ENCODE peak calls at places on chromosomes 13 and 19, in four cellular contexts. One of them, this sample, is unnamed. For H3K36me3 and H3K27me3, the result is how much of the 10 kb centered on the place peaks cover.

GRCh38 chr13:22212576-22212975 is 541.7 kb downstream of the FGF9 start:
- DNase-seq in kidney epithelial cell: no peak
- DNase-seq in CD4-positive, alpha-beta memory T cell: no peak
- DNase-seq in tibial nerve: no peak
- DNase-seq in this sample: no peak

GRCh38 chr13:67125681-67126080 is 104.5 kb downstream of the PCDH9 start:
- DNase-seq in kidney epithelial cell: no peak
- DNase-seq in CD4-positive, alpha-beta memory T cell: no peak
- DNase-seq in tibial nerve: no peak
- DNase-seq in this sample: no peak

GRCh38 chr13:101455863-101456262 is 3.4 kb downstream of the ITGBL1 start:
- DNase-seq in kidney epithelial cell: peak
- DNase-seq in CD4-positive, alpha-beta memory T cell: no peak
- DNase-seq in tibial nerve: no peak
- DNase-seq in this sample: no peak

GRCh38 chr19:54203151-54203611 is 2.5 kb downstream of the RPS9 start:
- DNase-seq in kidney epithelial cell: no peak
- DNase-seq in CD4-positive, alpha-beta memory T cell: no peak
- DNase-seq in tibial nerve: no peak
- DNase-seq in this sample: peak

GRCh38 chr19:43534811-43535761 is 2.1 kb downstream of the ZNF575 start:
- DNase-seq in kidney epithelial cell: no peak
- DNase-seq in CD4-positive, alpha-beta memory T cell: no peak
- DNase-seq in tibial nerve: peak
- DNase-seq in this sample: peak

GRCh38 chr13:100069278-100069677 is 19.6 kb upstream of the PCCA start:
- DNase-seq in kidney epithelial cell: no peak
- DNase-seq in CD4-positive, alpha-beta memory T cell: no peak
- DNase-seq in tibial nerve: no peak
- DNase-seq in this sample: no peak

GRCh38 chr13:99345345-99345744 is 38.1 kb upstream of the GPR183 start:
- DNase-seq in kidney epithelial cell: no peak
- DNase-seq in CD4-positive, alpha-beta memory T cell: no peak
- DNase-seq in tibial nerve: no peak
- DNase-seq in this sample: no peak

GRCh38 chr19:6076675-6077463 is 33.4 kb downstream of the RFX2 start:
- DNase-seq in kidney epithelial cell: no peak
- DNase-seq in CD4-positive, alpha-beta memory T cell: no peak
- DNase-seq in tibial nerve: no peak
- DNase-seq in this sample: no peak

GRCh38 chr13:37561031-37561430 is 37.5 kb downstream of the POSTN start:
- DNase-seq in kidney epithelial cell: no peak
- DNase-seq in CD4-positive, alpha-beta memory T cell: no peak
- DNase-seq in tibial nerve: no peak
- DNase-seq in this sample: no peak

DNA sequence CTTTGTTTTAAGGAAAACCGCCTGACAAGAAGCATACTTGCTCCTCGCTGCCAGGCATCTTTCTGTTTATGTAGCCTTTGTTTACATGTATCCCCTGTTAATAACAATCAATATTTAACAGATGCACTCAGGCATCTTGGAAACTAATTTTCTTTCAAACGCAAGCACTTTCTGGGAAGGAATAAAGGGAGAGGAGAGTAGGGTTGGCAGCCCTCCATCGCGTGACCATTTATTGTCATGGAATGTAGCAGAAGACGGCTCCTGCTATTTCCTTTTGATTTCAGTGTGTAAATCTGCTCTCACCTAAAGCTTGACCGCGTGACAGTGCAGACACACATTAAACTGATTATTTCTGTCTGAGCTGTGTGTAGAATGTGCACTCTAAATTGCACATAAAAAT is 223.3 kb upstream of the MAB21L1 start:
- DNase-seq in kidney epithelial cell: no peak
- DNase-seq in CD4-positive, alpha-beta memory T cell: no peak
- DNase-seq in tibial nerve: peak
- DNase-seq in this sample: no peak
- H3K4me3 ChIP-seq in kidney epithelial cell: no peak
- H3K4me3 ChIP-seq in CD4-positive, alpha-beta memory T cell: no peak
- H3K4me3 ChIP-seq in tibial nerve: no peak
- H3K4me3 ChIP-seq in this sample: no peak

DNA sequence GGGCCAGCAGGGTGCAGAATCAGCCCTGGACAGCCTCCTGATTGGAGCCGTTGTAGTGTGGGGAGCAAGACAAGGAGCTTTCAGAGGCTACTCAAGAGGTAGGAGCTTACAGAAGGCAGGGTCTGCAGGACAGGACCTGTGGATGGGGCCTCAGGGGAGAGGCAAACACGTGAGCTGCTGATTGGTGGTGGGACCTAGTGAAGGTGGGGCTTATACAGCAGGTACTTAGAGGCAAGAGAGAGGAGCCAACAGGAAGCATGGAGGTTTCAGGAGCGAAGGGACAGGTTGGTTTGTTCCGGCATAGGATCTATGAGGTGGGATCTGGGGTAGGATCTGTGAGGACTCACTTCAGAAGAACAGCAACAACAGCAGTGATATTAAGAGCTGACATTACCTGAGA is 32.4 kb downstream of the ZSWIM4 start:
- DNase-seq in kidney epithelial cell: no peak
- DNase-seq in CD4-positive, alpha-beta memory T cell: no peak
- DNase-seq in tibial nerve: no peak
- DNase-seq in this sample: peak
- H3K36me3 ChIP-seq in kidney epithelial cell: under half
- H3K36me3 ChIP-seq in CD4-positive, alpha-beta memory T cell: under half
- H3K36me3 ChIP-seq in tibial nerve: half or more
- H3K36me3 ChIP-seq in this sample: under half

GRCh38 chr19:58350871-58351557 is 2.3 kb downstream of the A1BG start:
- DNase-seq in kidney epithelial cell: no peak
- DNase-seq in CD4-positive, alpha-beta memory T cell: no peak
- DNase-seq in tibial nerve: no peak
- DNase-seq in this sample: peak

GRCh38 chr19:58351558-58351878 is 1.8 kb downstream of the A1BG start:
- DNase-seq in kidney epithelial cell: no peak
- DNase-seq in CD4-positive, alpha-beta memory T cell: no peak
- DNase-seq in tibial nerve: no peak
- DNase-seq in this sample: peak

GRCh38 chr19:58349590-58349989 is 3.7 kb downstream of the A1BG start:
- DNase-seq in kidney epithelial cell: no peak
- DNase-seq in CD4-positive, alpha-beta memory T cell: no peak
- DNase-seq in tibial nerve: no peak
- DNase-seq in this sample: no peak

GRCh38 chr19:58351996-58352755 is 1.1 kb downstream of the A1BG start:
- DNase-seq in kidney epithelial cell: no peak
- DNase-seq in CD4-positive, alpha-beta memory T cell: no peak
- DNase-seq in tibial nerve: no peak
- DNase-seq in this sample: peak

DNA sequence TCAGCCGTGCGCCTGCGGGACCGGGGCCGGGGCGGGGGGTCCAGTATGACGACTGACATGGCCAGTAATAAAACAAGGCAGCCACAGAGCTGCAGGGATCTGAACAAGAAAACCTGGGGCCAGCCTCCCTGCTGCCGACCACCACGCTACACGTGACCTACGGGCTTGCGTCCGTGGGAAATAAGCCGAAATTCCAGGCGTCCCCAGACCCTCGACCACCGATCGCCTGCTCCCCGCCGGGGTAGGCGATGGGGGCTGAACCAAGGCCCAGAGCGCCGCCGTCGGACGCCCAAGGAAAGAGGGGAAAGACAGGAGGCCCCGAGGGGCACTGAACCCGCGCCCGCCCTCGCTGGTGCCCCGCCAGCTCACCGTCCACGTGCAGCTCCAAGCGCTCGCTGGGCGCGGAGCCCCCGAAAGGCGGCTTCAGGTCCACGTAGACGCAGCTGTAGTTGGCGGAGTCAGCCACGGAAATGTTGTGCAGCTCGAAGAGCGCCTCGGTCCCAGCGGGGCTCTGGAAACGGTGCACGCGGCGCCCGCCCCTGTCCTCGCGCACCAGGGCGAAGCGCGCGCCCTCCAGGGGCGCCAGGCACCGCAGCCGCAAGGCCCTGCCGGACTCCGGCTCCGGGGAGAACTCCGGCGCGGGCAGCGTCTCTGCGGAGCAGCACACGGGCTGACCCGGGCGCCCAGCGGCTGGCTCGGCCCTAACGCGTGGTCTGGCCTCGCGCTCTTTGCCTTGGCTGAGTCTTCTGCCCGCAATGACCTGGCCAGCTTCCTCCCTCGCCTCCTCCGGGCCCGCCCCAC is 3.1 kb downstream of the A1BG start:
- DNase-seq in kidney epithelial cell: no peak
- DNase-seq in CD4-positive, alpha-beta memory T cell: no peak
- DNase-seq in tibial nerve: no peak
- DNase-seq in this sample: peak
- H3K27me3 ChIP-seq in kidney epithelial cell: half or more
- H3K27me3 ChIP-seq in CD4-positive, alpha-beta memory T cell: under half
- H3K27me3 ChIP-seq in tibial nerve: under half
- H3K27me3 ChIP-seq in this sample: under half

GRCh38 chr19:44755219-44755618 is 6.7 kb downstream of the BCL3 start:
- DNase-seq in kidney epithelial cell: no peak
- DNase-seq in CD4-positive, alpha-beta memory T cell: no peak
- DNase-seq in tibial nerve: no peak
- DNase-seq in this sample: peak

GRCh38 chr19:44757057-44757734 is 8.7 kb downstream of the BCL3 start:
- DNase-seq in kidney epithelial cell: no peak
- DNase-seq in CD4-positive, alpha-beta memory T cell: no peak
- DNase-seq in tibial nerve: peak
- DNase-seq in this sample: peak

GRCh38 chr19:44754743-44755066 is 6.2 kb downstream of the BCL3 start:
- DNase-seq in kidney epithelial cell: no peak
- DNase-seq in CD4-positive, alpha-beta memory T cell: no peak
- DNase-seq in tibial nerve: no peak
- DNase-seq in this sample: peak

GRCh38 chr19:44757735-44758505 is 9.4 kb downstream of the BCL3 start:
- DNase-seq in kidney epithelial cell: no peak
- DNase-seq in CD4-positive, alpha-beta memory T cell: no peak
- DNase-seq in tibial nerve: peak
- DNase-seq in this sample: peak

GRCh38 chr19:44756089-44756562 is 7.6 kb downstream of the BCL3 start:
- DNase-seq in kidney epithelial cell: no peak
- DNase-seq in CD4-positive, alpha-beta memory T cell: no peak
- DNase-seq in tibial nerve: no peak
- DNase-seq in this sample: peak
- H3K4me3 ChIP-seq in kidney epithelial cell: no peak
- H3K4me3 ChIP-seq in CD4-positive, alpha-beta memory T cell: no peak
- H3K4me3 ChIP-seq in tibial nerve: no peak
- H3K4me3 ChIP-seq in this sample: no peak

GRCh38 chr13:113518080-113518803 is 27.7 kb upstream of the DCUN1D2 start:
- DNase-seq in kidney epithelial cell: no peak
- DNase-seq in CD4-positive, alpha-beta memory T cell: no peak
- DNase-seq in tibial nerve: no peak
- DNase-seq in this sample: no peak
- H3K36me3 ChIP-seq in kidney epithelial cell: under half
- H3K36me3 ChIP-seq in CD4-positive, alpha-beta memory T cell: under half
- H3K36me3 ChIP-seq in tibial nerve: half or more
- H3K36me3 ChIP-seq in this sample: under half

GRCh38 chr19:17647071-17648020 is 40.8 kb downstream of the UNC13A start:
- DNase-seq in kidney epithelial cell: no peak
- DNase-seq in CD4-positive, alpha-beta memory T cell: no peak
- DNase-seq in tibial nerve: no peak
- DNase-seq in this sample: peak

GRCh38 chr19:17645339-17645963 is 42.7 kb downstream of the UNC13A start:
- DNase-seq in kidney epithelial cell: no peak
- DNase-seq in CD4-positive, alpha-beta memory T cell: no peak
- DNase-seq in tibial nerve: no peak
- DNase-seq in this sample: no peak

GRCh38 chr19:17641846-17642245 is 46.3 kb downstream of the UNC13A start:
- DNase-seq in kidney epithelial cell: no peak
- DNase-seq in CD4-positive, alpha-beta memory T cell: no peak
- DNase-seq in tibial nerve: no peak
- DNase-seq in this sample: no peak

GRCh38 chr19:17641181-17641580 is 47.0 kb downstream of the UNC13A start:
- DNase-seq in kidney epithelial cell: no peak
- DNase-seq in CD4-positive, alpha-beta memory T cell: no peak
- DNase-seq in tibial nerve: no peak
- DNase-seq in this sample: no peak

DNA sequence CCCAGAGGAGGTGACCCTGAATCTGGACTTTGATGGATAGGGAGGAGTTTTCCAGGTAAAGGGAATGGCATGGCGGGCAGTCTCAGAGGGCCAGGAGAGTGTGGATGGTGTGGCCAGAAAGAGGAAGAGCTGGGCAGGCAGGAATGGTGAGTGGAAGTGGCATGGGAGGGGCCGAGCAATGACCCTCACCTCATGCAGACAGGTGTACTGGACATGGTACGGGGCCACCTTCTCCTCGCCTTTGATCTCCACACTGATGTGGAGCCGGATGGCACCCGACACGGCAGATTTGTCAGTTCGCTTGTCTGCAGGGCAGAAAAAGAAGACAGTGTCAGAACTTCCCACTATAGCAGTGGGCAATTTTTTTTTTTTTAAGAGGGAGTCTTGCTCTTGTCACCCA is 45.5 kb downstream of the UNC13A start:
- DNase-seq in kidney epithelial cell: no peak
- DNase-seq in CD4-positive, alpha-beta memory T cell: no peak
- DNase-seq in tibial nerve: no peak
- DNase-seq in this sample: no peak
- H3K27me3 ChIP-seq in kidney epithelial cell: under half
- H3K27me3 ChIP-seq in CD4-positive, alpha-beta memory T cell: under half
- H3K27me3 ChIP-seq in tibial nerve: under half
- H3K27me3 ChIP-seq in this sample: under half

DNA sequence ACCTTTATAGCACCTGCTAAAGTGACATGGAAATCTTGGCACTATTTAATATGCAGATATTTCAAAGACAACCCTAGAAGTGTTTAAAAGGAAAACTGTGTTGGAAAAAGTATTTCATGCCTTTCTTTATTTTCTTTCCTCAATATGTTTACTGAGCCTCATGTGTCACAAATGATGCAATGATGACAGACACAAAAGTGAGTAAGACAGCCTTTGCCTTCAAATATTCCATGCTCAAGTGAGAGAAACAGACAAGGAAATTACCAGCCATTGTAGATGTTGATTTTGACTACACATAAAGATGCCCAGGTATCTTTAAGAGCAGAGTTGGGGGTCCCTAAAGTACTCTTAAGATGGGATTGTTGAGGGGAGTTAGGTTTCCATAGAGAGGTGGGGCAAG is 48.0 kb upstream of the TPP2 start:
- DNase-seq in kidney epithelial cell: no peak
- DNase-seq in CD4-positive, alpha-beta memory T cell: no peak
- DNase-seq in tibial nerve: no peak
- DNase-seq in this sample: no peak
- H3K4me3 ChIP-seq in kidney epithelial cell: no peak
- H3K4me3 ChIP-seq in CD4-positive, alpha-beta memory T cell: no peak
- H3K4me3 ChIP-seq in tibial nerve: no peak
- H3K4me3 ChIP-seq in this sample: no peak

This sample was measured in H7.